ENCODE peak calls at places on chromosomes 2 and 18, in six cellular contexts. J is fibroblast of mammary gland, Z is psoas muscle, C is upper lobe of left lung, E is WTC11, B is HCT116. S is an unnamed sample.

GRCh38 chr18:45044787-45045186 is 364.1 kb downstream of the SETBP1 start:
- DNase-seq in J (no peak), Z (no peak), C (no peak), E (no peak), B (no peak), S (no peak)

GRCh38 chr2:6054394-6054732 is 362.2 kb downstream of the SOX11 start:
- DNase-seq in J (no peak), Z (no peak), C (no peak), E (no peak), B (no peak), S (no peak)

GRCh38 chr2:187782301-187782700 is 228.1 kb upstream of the TFPI start:
- DNase-seq in J (no peak), Z (no peak), C (no peak), E (no peak), B (no peak), S (no peak)

GRCh38 chr18:75714766-75715165 is 287.3 kb upstream of the SMIM21 start:
- DNase-seq in J (no peak), Z (no peak), C (no peak), E (no peak), B (no peak), S (no peak)

GRCh38 chr2:240569523-240569997 is 1.3 kb downstream of the RNPEPL1 start:
- DNase-seq in J (no peak), Z (no peak), C (peak), E (peak), B (no peak), S (no peak)

GRCh38 chr2:152047826-152048476 is 50.9 kb downstream of the CACNB4 start:
- DNase-seq in J (peak), Z (no peak), C (no peak), E (no peak), B (no peak), S (no peak)

GRCh38 chr2:187390891-187391290 is 57.2 kb downstream of the CALCRL start:
- DNase-seq in J (peak), Z (no peak), C (no peak), E (no peak), B (peak), S (no peak)

GRCh38 chr18:74288730-74289129 is 3.0 kb downstream of the CYB5A start:
- DNase-seq in J (peak), Z (no peak), C (peak), E (no peak), B (no peak), S (no peak)

GRCh38 chr18:51867767-51868166 is 472.2 kb upstream of the DCC start:
- DNase-seq in J (peak), Z (no peak), C (no peak), E (no peak), B (no peak), S (no peak)

GRCh38 chr2:179129574-179130238 is 79.8 kb upstream of the CCDC141 start:
- DNase-seq in J (peak), Z (no peak), C (no peak), E (no peak), B (no peak), S (no peak)

GRCh38 chr2:176088048-176088936 is 4.2 kb upstream of the HOXD13 start:
- DNase-seq in J (peak), Z (peak), C (no peak), E (peak), B (peak), S (peak)

GRCh38 chr2:177673602-177674595 is 281.3 kb downstream of the AGPS start:
- DNase-seq in J (peak), Z (no peak), C (no peak), E (no peak), B (no peak), S (no peak)

GRCh38 chr2:25355270-25355669 is 13.5 kb upstream of the DNMT3A start:
- DNase-seq in J (no peak), Z (no peak), C (no peak), E (no peak), B (no peak), S (no peak)

GRCh38 chr2:145724499-145724898 is 1204.6 kb upstream of the ZEB2 start:
- DNase-seq in J (no peak), Z (no peak), C (no peak), E (no peak), B (no peak), S (no peak)

GRCh38 chr2:105824446-105824845 is 79.7 kb downstream of the NCK2 start:
- DNase-seq in J (peak), Z (no peak), C (no peak), E (no peak), B (no peak), S (no peak)

GRCh38 chr2:74502147-74502719 is 2.8 kb upstream of the LBX2 start:
- DNase-seq in J (no peak), Z (no peak), C (no peak), E (no peak), B (no peak), S (no peak)

GRCh38 chr18:76658627-76659026 is 163.6 kb upstream of the ZNF516 start:
- DNase-seq in J (no peak), Z (no peak), C (no peak), E (peak), B (no peak), S (no peak)

GRCh38 chr2:232075859-232076258 is 114.3 kb downstream of the DIS3L2 start:
- DNase-seq in J (no peak), Z (no peak), C (no peak), E (no peak), B (no peak), S (no peak)

DNA sequence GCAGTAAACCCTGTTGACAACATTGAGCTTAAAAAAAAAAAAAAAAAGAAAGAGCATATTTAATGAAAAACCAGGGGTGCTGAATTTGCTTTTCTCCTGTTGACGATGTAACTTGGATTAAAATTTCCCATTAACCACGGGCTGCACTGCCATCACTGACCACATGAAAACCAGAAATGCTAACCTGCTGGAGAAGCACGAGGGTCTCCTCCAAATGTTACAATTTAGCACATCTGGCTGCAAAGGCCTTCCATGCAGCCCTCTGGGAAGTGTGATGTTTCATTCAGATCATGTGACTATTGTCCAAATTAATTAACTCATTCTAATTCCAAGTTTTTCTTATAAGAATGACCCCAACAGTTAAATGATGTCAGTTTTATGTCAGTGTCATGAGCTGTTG is 26.9 kb upstream of the SERPINB12 start:
- DNase-seq in J (no peak), Z (no peak), C (no peak), E (no peak), B (no peak), S (no peak)
- TF ChIP-seq CTCF in J (peak), Z (no peak), C (no peak), E (no peak), B (peak), S (peak)

GRCh38 chr2:183172220-183172887 is 48.1 kb downstream of the NUP35 start:
- DNase-seq in J (no peak), Z (no peak), C (no peak), E (peak), B (no peak), S (no peak)
- TF ChIP-seq CTCF in J (no peak), Z (no peak), C (no peak), E (no peak), B (peak), S (no peak)

DNA sequence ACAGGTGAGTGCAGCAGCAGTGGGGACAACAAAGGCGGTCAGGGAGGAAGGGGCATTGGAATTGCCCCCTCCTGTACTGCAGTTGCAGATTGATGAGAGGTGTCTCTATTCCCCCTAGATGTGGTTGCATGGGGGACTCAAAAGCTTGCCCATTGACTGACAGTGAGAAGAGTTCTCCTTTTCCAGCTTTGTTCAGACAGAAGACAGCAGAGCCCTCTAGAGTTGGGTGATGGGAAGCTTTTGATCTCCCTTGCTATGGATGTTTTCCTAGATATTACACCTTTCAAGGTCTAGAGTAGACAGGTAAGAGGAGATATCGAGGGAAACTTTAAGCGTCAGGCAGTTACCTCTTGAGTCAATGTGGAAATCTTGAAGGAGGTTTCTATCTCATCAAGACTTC is 2.9 kb downstream of the PROKR1 start:
- DNase-seq in J (no peak), Z (no peak), C (no peak), E (no peak), B (peak), S (no peak)
- TF ChIP-seq CTCF in J (peak), Z (no peak), C (no peak), E (no peak), B (peak), S (no peak)

GRCh38 chr2:216661639-216662375 is 28.6 kb downstream of the IGFBP2 start:
- DNase-seq in J (no peak), Z (no peak), C (no peak), E (no peak), B (no peak), S (no peak)
- TF ChIP-seq CTCF in J (no peak), Z (no peak), C (peak), E (no peak), B (no peak), S (peak)

DNA sequence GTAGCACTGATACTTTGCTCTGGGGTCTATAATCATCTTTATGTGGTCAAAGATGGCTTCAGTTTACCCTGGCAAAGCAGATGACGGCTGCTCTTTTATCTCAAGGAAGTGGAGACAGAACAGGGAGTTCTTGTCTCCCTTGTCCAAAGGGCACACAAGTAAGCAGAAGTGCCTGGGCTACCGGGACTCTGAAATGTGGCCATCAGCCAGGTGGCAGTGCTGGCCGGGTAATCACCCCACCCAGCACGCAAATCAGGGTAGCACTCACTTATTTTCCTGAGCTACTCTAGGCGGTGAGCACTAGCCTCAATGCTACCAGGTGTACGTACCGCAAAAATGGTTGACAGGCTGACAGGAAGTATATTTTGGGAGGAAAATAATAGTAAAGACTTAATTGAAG is 119.7 kb upstream of the ETAA1 start:
- DNase-seq in J (no peak), Z (no peak), C (peak), E (peak), B (no peak), S (no peak)
- TF ChIP-seq CTCF in J (no peak), Z (no peak), C (no peak), E (no peak), B (no peak), S (no peak)

GRCh38 chr2:60796573-60797509 is 40.8 kb downstream of the PAPOLG start:
- DNase-seq in J (no peak), Z (no peak), C (no peak), E (no peak), B (no peak), S (no peak)

GRCh38 chr2:60793169-60793568 is 37.1 kb downstream of the PAPOLG start:
- DNase-seq in J (no peak), Z (no peak), C (no peak), E (no peak), B (no peak), S (no peak)

GRCh38 chr2:60794271-60794863 is 38.3 kb downstream of the PAPOLG start:
- DNase-seq in J (peak), Z (no peak), C (no peak), E (no peak), B (no peak), S (no peak)
- TF ChIP-seq CTCF in J (peak), Z (peak), C (peak), E (no peak), B (peak), S (peak)

S was measured in type B pancreatic cell.